ENCODE peak calls at places on chromosomes 12 and 14, in nine cellular contexts. L, I, T, P, R, U, X, G and W are unnamed samples.
A peak's percentile ranks its signal among the peaks of the same experiment; 100 is the strongest.

GRCh38 chr12:19959353-19959752 is 409.0 kb upstream of the PDE3A start:
- DNase-seq in I (no peak), R (no peak), L (no peak), P (no peak), T (no peak), U (no peak), X (no peak), G (no peak), W (no peak)

GRCh38 chr12:27252934-27253333 is 8.8 kb downstream of the STK38L start:
- DNase-seq in T (no peak), L (no peak), U (no peak), R (no peak), I (no peak), G (no peak), X (no peak), P (no peak), W (no peak)

GRCh38 chr14:22432348-22432976 is 156.6 kb downstream of the DAD1 start:
- DNase-seq in I (no peak), L (peak; percentile 74), G (no peak), X (peak; percentile 65), T (no peak), P (peak; percentile 57), U (peak; percentile 72), R (no peak), W (peak; percentile 77)

GRCh38 chr12:62210422-62210821 is 49.8 kb upstream of the USP15 start:
- DNase-seq in L (no peak), U (peak; percentile 55), X (peak; percentile 33), P (peak; percentile 65), T (no peak), G (no peak), R (peak; percentile 58), I (peak; percentile 58), W (no peak)

GRCh38 chr12:48973992-48974673 is 2.6 kb upstream of the WNT10B start:
- DNase-seq in U (peak; percentile 63), T (no peak), R (peak; percentile 82), L (no peak), G (peak; percentile 65), X (peak; percentile 60), I (no peak), P (peak; percentile 58), W (peak; percentile 62)

GRCh38 chr12:76201758-76202157 is 117.3 kb upstream of the NAP1L1 start:
- DNase-seq in G (no peak), P (no peak), X (no peak), U (no peak), T (no peak), I (no peak), R (no peak), L (no peak), W (no peak)

GRCh38 chr12:67720383-67720856 is 71.9 kb downstream of the DYRK2 start:
- DNase-seq in G (no peak), R (no peak), I (no peak), T (no peak), P (no peak), U (no peak), X (no peak), L (no peak), W (no peak)

GRCh38 chr12:131353376-131353775 is 357.5 kb upstream of the SFSWAP start:
- DNase-seq in G (no peak), P (no peak), R (no peak), T (no peak), I (no peak), X (no peak), U (no peak), L (no peak), W (no peak)

GRCh38 chr14:94625353-94625635 is 13.1 kb downstream of the SERPINA3 start:
- DNase-seq in G (no peak), P (no peak), L (no peak), R (no peak), I (no peak), T (no peak), U (no peak), X (no peak), W (no peak)

GRCh38 chr12:54416908-54417603 is 2.0 kb downstream of the ITGA5 start:
- DNase-seq in G (no peak), U (no peak), R (no peak), P (no peak), I (no peak), T (no peak), L (no peak), X (no peak), W (no peak)

GRCh38 chr12:26878661-26879119 is 45.7 kb upstream of the ITPR2 start:
- DNase-seq in L (no peak), R (peak; percentile 83), I (no peak), G (peak; percentile 84), X (peak; percentile 85), U (peak; percentile 84), T (no peak), P (peak; percentile 92), W (peak; percentile 68)

GRCh38 chr12:24902521-24903304 is 46.2 kb downstream of the BCAT1 start:
- DNase-seq in G (no peak), X (no peak), T (peak; percentile 82), U (peak; percentile 10), L (no peak), I (no peak), P (no peak), R (peak; percentile 61), W (no peak)

GRCh38 chr12:116306536-116306935 is 29.0 kb upstream of the MED13L start:
- DNase-seq in P (no peak), L (no peak), R (no peak), G (no peak), X (no peak), T (no peak), U (no peak), I (no peak), W (no peak)

GRCh38 chr12:103729499-103729898 is 111.5 kb downstream of the NT5DC3 start:
- DNase-seq in T (no peak), P (no peak), G (no peak), X (no peak), U (no peak), R (no peak), L (no peak), I (no peak), W (no peak)

GRCh38 chr12:76032043-76032981 is 736 bp upstream of the PHLDA1 start:
- DNase-seq in T (no peak), G (no peak), U (peak; percentile 65), I (no peak), L (no peak), X (peak; percentile 49), R (peak; percentile 62), P (peak; percentile 69), W (peak; percentile 52)

GRCh38 chr14:56585461-56586084 is 6.0 kb downstream of the TMEM260 start:
- DNase-seq in T (no peak), P (no peak), X (no peak), R (no peak), I (no peak), U (no peak), G (no peak), L (no peak), W (no peak)

GRCh38 chr12:114735680-114736374 is 51.9 kb upstream of the TBX3 start:
- DNase-seq in U (no peak), I (no peak), T (no peak), L (no peak), R (no peak), G (no peak), P (no peak), X (no peak), W (peak; percentile 21)

GRCh38 chr12:114735011-114735410 is 51.0 kb upstream of the TBX3 start:
- DNase-seq in L (no peak), U (no peak), G (no peak), I (no peak), P (no peak), R (no peak), X (no peak), T (no peak), W (no peak)

GRCh38 chr12:114740448-114740847 is 56.5 kb upstream of the TBX3 start:
- DNase-seq in X (no peak), T (no peak), G (no peak), L (no peak), I (no peak), U (no peak), P (no peak), R (no peak), W (no peak)

GRCh38 chr12:114741940-114742339 is 58.0 kb upstream of the TBX3 start:
- DNase-seq in G (no peak), U (peak; percentile 46), R (no peak), T (no peak), I (no peak), L (no peak), X (no peak), P (no peak), W (no peak)

GRCh38 chr12:114738460-114739184 is 54.6 kb upstream of the TBX3 start:
- DNase-seq in G (no peak), L (no peak), T (no peak), X (no peak), P (no peak), U (peak; percentile 95), I (no peak), R (no peak), W (no peak)
- H3K27ac ChIP-seq in G (no peak overlapping the region), L (no peak overlapping the region), T (no peak overlapping the region), X (no peak overlapping the region), P (no peak overlapping the region), U (peak overlapping the region; percentile 77), I (no peak overlapping the region), R (no peak overlapping the region), W (no peak overlapping the region)

DNA sequence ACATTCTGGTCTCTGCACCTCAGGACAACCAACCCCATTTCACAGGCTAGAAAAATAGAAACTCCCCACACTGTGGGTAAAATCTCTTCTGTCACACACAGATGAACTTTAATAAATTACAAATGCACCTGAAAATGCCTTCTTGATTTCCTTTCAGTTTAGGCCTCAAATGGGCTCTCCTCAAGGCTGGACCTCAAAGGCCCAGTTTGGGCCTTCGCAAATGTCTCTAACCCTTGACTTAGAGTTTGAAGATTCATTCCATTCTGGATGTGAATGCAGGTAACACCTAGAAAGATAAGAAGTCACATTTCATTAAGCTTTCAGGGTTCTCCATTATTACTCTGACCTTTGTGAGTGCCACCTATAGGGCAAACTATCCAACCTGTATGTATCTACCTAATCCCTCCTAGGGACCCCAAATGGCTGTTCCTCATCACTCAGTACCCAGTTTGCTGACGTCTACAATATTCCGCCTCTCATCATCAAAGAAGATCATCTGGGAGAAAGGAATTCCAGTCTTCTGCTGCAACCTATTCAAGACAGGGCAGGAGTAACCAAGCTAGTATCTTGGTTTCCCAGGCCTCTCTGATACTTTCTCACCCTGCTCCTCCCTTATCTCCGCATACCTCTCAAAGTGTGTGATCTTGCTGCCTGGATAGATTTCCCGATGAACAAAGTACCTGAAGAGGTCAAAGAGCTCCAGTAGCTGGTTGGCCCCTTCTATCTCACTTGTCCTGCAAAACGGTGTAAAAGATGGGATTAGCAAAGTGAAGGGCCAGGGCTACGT is 771 bp upstream of the CHMP4A start:
- DNase-seq in L (no peak), X (no peak), G (no peak), I (no peak), U (no peak), T (no peak), R (no peak), P (no peak), W (no peak)
- H3K4me3 ChIP-seq in L (peak overlapping the region; percentile 83), X (peak overlapping the region; percentile 84), G (peak overlapping the region; percentile 90), I (peak overlapping the region; percentile 19), U (peak overlapping the region; percentile 67), T (peak overlapping the region; percentile 64), R (peak overlapping the region; percentile 75), P (peak overlapping the region; percentile 85), W (peak overlapping the region; percentile 68)

GRCh38 chr14:76424359-76424758 is 48.4 kb downstream of the ESRRB start:
- DNase-seq in U (no peak), I (no peak), G (no peak), T (no peak), P (no peak), L (no peak), X (no peak), R (no peak), W (no peak)
- TF ChIP-seq CTCF in U (no peak), I (no peak), G (no peak), T (no peak), P (no peak), L (no peak), X (no peak), R (no peak), W (no peak)

GRCh38 chr14:42541535-42542001 is 934.9 kb downstream of the LRFN5 start:
- DNase-seq in I (no peak), U (no peak), P (no peak), L (peak; percentile 20), G (no peak), T (no peak), X (no peak), R (no peak), W (no peak)
- H3K27ac ChIP-seq in I (no peak overlapping the region), U (no peak overlapping the region), P (no peak overlapping the region), L (no peak overlapping the region), G (no peak overlapping the region), T (no peak overlapping the region), X (no peak overlapping the region), R (no peak overlapping the region), W (no peak overlapping the region)